ENCODE peak calls at places on chromosomes 7 and 10, in six cellular contexts. M is cardiac fibroblast; T is upper lobe of left lung; F is GM13977; O is endothelial cell; X is activated CD8-positive, alpha-beta T cell treated with anti-CD3 and anti-CD28 coated beads for 36 hours. S is an unnamed sample.

GRCh38 chr10:24465124-24465874 is 256.4 kb downstream of the KIAA1217 start:
- DNase-seq in M (peak), T (no peak), F (no peak), O (no peak), X (no peak), S (no peak)

GRCh38 chr7:157851501-157852067 is 514.8 kb downstream of the DNAJB6 start:
- DNase-seq in M (no peak), T (peak), F (no peak), O (no peak), X (peak), S (no peak)

GRCh38 chr10:79399242-79399831 is 46.1 kb downstream of the ZCCHC24 start:
- DNase-seq in M (peak), T (peak), F (no peak), O (peak), X (no peak), S (no peak)

GRCh38 chr7:65971021-65971420 is 11.0 kb downstream of the GUSB start:
- DNase-seq in M (no peak), T (no peak), F (no peak), O (no peak), X (no peak), S (no peak)

GRCh38 chr7:19020062-19020461 is 97.4 kb downstream of the TWIST1 start:
- DNase-seq in M (no peak), T (no peak), F (no peak), O (no peak), X (no peak), S (no peak)

GRCh38 chr10:95303535-95303934 is 12.7 kb upstream of the PDLIM1 start:
- DNase-seq in M (peak), T (no peak), F (no peak), O (no peak), X (no peak), S (no peak)

GRCh38 chr7:2928256-2928612 is 84.1 kb upstream of the GNA12 start:
- DNase-seq in M (no peak), T (no peak), F (no peak), O (no peak), X (no peak), S (no peak)

GRCh38 chr10:131569851-131570715 is 258.6 kb upstream of the TCERG1L start:
- DNase-seq in M (no peak), T (no peak), F (no peak), O (no peak), X (peak), S (no peak)

GRCh38 chr7:7970620-7971307 is 2.2 kb downstream of the GLCCI1 start:
- DNase-seq in M (no peak), T (no peak), F (no peak), O (no peak), X (no peak), S (no peak)

GRCh38 chr10:118853916-118854315 is 99.1 kb upstream of the CACUL1 start:
- DNase-seq in M (no peak), T (no peak), F (no peak), O (no peak), X (no peak), S (no peak)

GRCh38 chr7:11931306-11931705 is 99.3 kb upstream of the THSD7A start:
- DNase-seq in M (no peak), T (no peak), F (no peak), O (no peak), X (no peak), S (no peak)

GRCh38 chr7:139915864-139916716 is 87.0 kb downstream of the TBXAS1 start:
- DNase-seq in M (peak), T (no peak), F (peak), O (no peak), X (peak), S (peak)

GRCh38 chr7:37112882-37113281 is 335.8 kb downstream of the ELMO1 start:
- DNase-seq in M (no peak), T (no peak), F (no peak), O (no peak), X (no peak), S (no peak)

GRCh38 chr7:6248581-6248980 is 23.8 kb downstream of the CYTH3 start:
- DNase-seq in M (peak), T (peak), F (no peak), O (no peak), X (no peak), S (no peak)

GRCh38 chr7:158649279-158649678 is 55.3 kb downstream of the NCAPG2 start:
- DNase-seq in M (peak), T (no peak), F (no peak), O (no peak), X (no peak), S (no peak)

GRCh38 chr7:114822131-114822530 is 99.8 kb upstream of the MDFIC start:
- DNase-seq in M (no peak), T (no peak), F (no peak), O (no peak), X (no peak), S (no peak)

GRCh38 chr7:114820993-114821945 is 100.6 kb upstream of the MDFIC start:
- DNase-seq in M (peak), T (no peak), F (no peak), O (no peak), X (no peak), S (no peak)

GRCh38 chr7:114822844-114823243 is 99.0 kb upstream of the MDFIC start:
- DNase-seq in M (no peak), T (no peak), F (no peak), O (no peak), X (no peak), S (no peak)

GRCh38 chr7:114823290-114823689 is 98.6 kb upstream of the MDFIC start:
- DNase-seq in M (peak), T (no peak), F (no peak), O (no peak), X (no peak), S (no peak)

GRCh38 chr7:114825423-114825951 is 96.4 kb upstream of the MDFIC start:
- DNase-seq in M (no peak), T (no peak), F (no peak), O (no peak), X (peak), S (no peak)
- TF ChIP-seq CTCF in M (no peak), T (no peak), F (no peak), O (no peak), X (no peak), S (no peak)

GRCh38 chr10:60291354-60291930 is 98.2 kb downstream of the ANK3 start:
- DNase-seq in M (peak), T (no peak), F (no peak), O (no peak), X (no peak), S (no peak)

GRCh38 chr10:60286436-60287023 is 103.1 kb downstream of the ANK3 start:
- DNase-seq in M (peak), T (no peak), F (no peak), O (no peak), X (no peak), S (no peak)

GRCh38 chr10:60290558-60290957 is 99.1 kb downstream of the ANK3 start:
- DNase-seq in M (no peak), T (no peak), F (no peak), O (no peak), X (no peak), S (no peak)

GRCh38 chr10:60288291-60288690 is 101.4 kb downstream of the ANK3 start:
- DNase-seq in M (peak), T (no peak), F (no peak), O (no peak), X (no peak), S (no peak)

GRCh38 chr10:60289800-60290199 is 99.9 kb downstream of the ANK3 start:
- DNase-seq in M (no peak), T (no peak), F (no peak), O (no peak), X (no peak), S (no peak)
- TF ChIP-seq CTCF in M (no peak), T (no peak), F (no peak), O (no peak), X (no peak), S (no peak)

DNA sequence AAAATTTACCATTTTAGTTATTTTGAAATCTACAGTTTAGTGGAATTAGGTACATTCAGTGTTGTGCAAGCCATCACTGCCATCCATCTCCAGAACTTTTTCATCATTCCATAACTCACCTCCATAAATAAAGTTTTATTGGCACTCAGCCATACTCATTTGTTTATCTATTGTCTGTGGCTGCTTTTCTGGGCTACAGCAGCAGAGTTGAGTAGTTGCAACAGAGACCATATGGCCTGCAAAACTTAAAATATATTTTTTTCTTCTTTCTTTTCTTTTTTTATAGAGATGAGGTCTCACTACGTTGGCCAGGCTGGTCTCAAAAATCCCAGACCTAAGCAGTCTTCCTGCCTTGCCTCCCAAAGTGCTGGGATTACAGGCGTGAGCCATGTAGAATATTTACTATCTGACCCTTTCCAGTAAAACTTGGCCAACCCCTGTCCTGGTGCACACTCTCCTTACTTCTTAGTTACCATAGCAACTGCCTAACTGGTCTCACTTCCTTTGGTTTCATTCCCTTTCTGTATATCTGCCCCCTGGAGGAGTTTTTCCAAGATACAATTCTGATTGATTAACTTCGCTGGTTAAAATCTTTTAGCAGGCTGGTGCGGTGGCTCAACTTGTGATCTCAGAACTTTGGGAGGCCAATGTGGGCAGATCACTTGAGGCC is 133.2 kb downstream of the CUX1 start:
- DNase-seq in M (peak), T (no peak), F (no peak), O (no peak), X (no peak), S (no peak)
- TF ChIP-seq CTCF in M (peak), T (no peak), F (no peak), O (no peak), X (no peak), S (no peak)

GRCh38 chr10:81848514-81848913 is 26.5 kb upstream of the NRG3 start:
- DNase-seq in M (no peak), T (no peak), F (no peak), O (no peak), X (no peak), S (no peak)

GRCh38 chr10:81847675-81848074 is 27.3 kb upstream of the NRG3 start:
- DNase-seq in M (no peak), T (no peak), F (no peak), O (no peak), X (no peak), S (no peak)

GRCh38 chr10:81848931-81849330 is 26.1 kb upstream of the NRG3 start:
- DNase-seq in M (no peak), T (no peak), F (no peak), O (no peak), X (no peak), S (no peak)

GRCh38 chr10:81838950-81839349 is 36.0 kb upstream of the NRG3 start:
- DNase-seq in M (no peak), T (no peak), F (no peak), O (peak), X (no peak), S (no peak)

DNA sequence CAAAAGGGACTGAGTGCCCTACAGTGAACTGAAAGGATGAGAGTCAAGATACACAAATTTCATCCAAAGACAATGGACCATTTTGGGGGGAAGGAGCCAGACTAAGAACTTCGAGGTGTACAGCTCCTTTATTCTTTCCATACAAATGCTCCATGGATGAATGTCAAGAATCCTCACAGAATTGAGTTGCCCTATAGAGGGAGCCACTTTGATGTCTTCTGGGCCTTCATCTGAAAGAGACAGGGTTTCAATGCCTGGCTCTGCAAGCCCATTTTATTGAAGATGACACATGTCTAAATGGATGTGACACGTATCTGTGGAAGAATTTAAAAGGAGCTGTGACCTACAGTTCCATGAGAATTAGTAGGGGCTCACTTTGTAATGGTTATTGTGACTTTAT is 32.0 kb upstream of the NRG3 start:
- DNase-seq in M (no peak), T (no peak), F (no peak), O (no peak), X (no peak), S (no peak)
- TF ChIP-seq CTCF in M (no peak), T (no peak), F (no peak), O (no peak), X (no peak), S (no peak)

DNA sequence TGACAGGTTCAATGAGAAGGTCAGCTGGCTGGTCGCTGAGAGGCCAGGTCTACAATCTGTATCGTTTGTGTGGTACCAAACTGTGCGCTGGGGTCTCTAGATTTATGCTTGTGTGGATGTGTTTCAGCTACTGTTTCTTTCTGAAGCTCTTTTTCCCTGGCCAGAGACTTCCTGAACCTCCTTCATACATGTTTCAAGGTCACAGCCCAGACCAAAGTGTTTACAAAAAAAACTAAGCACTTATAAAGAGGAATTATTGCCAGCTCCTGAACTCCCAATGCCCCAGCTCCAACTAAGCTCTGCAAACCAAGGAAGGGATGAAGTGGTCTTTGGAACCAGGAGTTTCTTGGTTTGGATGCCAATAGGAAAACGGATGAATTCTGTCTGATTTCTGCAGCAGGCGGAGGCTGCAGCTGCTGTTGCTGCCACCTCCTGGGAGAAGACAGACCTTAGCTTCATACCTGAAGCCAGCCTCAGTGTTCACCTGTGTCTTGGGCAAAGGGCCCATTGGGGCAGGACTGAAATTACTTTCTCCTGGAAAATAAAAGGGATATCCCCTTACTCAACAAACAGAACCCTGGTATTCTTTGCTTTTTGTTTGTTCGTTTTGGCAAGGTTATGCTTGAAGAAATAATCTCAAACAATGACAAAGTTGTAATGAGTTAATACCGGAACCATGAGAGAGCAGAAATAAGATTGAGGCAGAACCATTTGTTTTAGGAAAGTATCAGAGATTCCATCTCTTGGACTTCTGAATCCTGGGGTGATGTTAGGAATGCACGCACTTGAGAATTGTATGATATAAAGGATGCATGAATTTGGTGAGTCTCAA is 24.6 kb upstream of the MKLN1 start:
- DNase-seq in M (peak), T (no peak), F (peak), O (peak), X (peak), S (no peak)
- TF ChIP-seq CTCF in M (peak), T (peak), F (peak), O (no peak), X (no peak), S (peak)

DNA sequence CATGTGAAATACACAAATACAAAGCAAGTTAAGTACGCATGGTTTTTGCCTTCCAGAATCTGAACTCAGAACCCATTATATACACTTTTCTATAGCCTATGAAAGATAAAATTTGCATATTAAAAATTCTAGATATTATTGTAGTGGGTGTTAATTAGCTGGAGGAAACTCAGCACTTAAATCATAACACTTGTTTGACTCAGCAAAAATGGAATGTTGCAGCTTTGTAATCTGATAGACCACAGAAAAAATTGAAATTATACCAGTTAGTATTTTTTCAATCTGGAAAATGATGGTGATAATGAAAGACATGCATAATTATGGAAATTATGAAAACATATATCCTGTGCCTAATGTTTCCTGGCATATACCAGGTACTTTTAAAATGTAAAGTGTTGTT is 490.2 kb upstream of the SEMA3A start:
- DNase-seq in M (no peak), T (no peak), F (no peak), O (no peak), X (no peak), S (no peak)
- TF ChIP-seq CTCF in M (no peak), T (no peak), F (no peak), O (no peak), X (no peak), S (no peak)

GRCh38 chr10:124268976-124269375 is 149.7 kb downstream of the OAT start:
- DNase-seq in M (no peak), T (no peak), F (no peak), O (no peak), X (no peak), S (no peak)

GRCh38 chr10:124270940-124271339 is 147.8 kb downstream of the OAT start:
- DNase-seq in M (no peak), T (no peak), F (no peak), O (no peak), X (no peak), S (no peak)

GRCh38 chr10:124273141-124273540 is 145.6 kb downstream of the OAT start:
- DNase-seq in M (no peak), T (no peak), F (no peak), O (no peak), X (no peak), S (no peak)

GRCh38 chr10:124267911-124268549 is 150.7 kb downstream of the OAT start:
- DNase-seq in M (no peak), T (no peak), F (no peak), O (no peak), X (no peak), S (no peak)

GRCh38 chr10:124271671-124272070 is 147.1 kb downstream of the OAT start:
- DNase-seq in M (no peak), T (no peak), F (no peak), O (no peak), X (no peak), S (no peak)
- TF ChIP-seq CTCF in M (no peak), T (no peak), F (no peak), O (no peak), X (no peak), S (no peak)

GRCh38 chr10:8520382-8520781 is 465.9 kb downstream of the GATA3 start:
- DNase-seq in M (no peak), T (no peak), F (no peak), O (no peak), X (no peak), S (no peak)
- TF ChIP-seq CTCF in M (peak), T (no peak), F (no peak), O (peak), X (no peak), S (no peak)